ENCODE peak calls at places on chromosomes 2 and 18, in seven cellular contexts. One of them, this sample, is unnamed.

GRCh38 chr2:78768016-78768415 is 257.5 kb upstream of the REG3G start:
- DNase-seq in B cell: no peak
- DNase-seq in uterus: no peak
- DNase-seq in SHP77: no peak
- DNase-seq in activated naive CD4-positive, alpha-beta T cell treated with anti-CD3 and anti-CD28 coated beads for 36 hours: no peak
- DNase-seq in T-helper 1 cell: no peak
- DNase-seq in tibial artery: no peak
- DNase-seq in this sample: no peak

GRCh38 chr2:226623587-226624368 is 175.8 kb downstream of the IRS1 start:
- DNase-seq in B cell: no peak
- DNase-seq in uterus: no peak
- DNase-seq in SHP77: no peak
- DNase-seq in activated naive CD4-positive, alpha-beta T cell treated with anti-CD3 and anti-CD28 coated beads for 36 hours: no peak
- DNase-seq in T-helper 1 cell: no peak
- DNase-seq in tibial artery: no peak
- DNase-seq in this sample: no peak

GRCh38 chr2:129058981-129059380 is 740.3 kb upstream of the HS6ST1 start:
- DNase-seq in B cell: no peak
- DNase-seq in uterus: no peak
- DNase-seq in SHP77: no peak
- DNase-seq in activated naive CD4-positive, alpha-beta T cell treated with anti-CD3 and anti-CD28 coated beads for 36 hours: no peak
- DNase-seq in T-helper 1 cell: no peak
- DNase-seq in tibial artery: no peak
- DNase-seq in this sample: no peak

GRCh38 chr2:43065036-43065435 is 161.4 kb downstream of the ZFP36L2 start:
- DNase-seq in B cell: no peak
- DNase-seq in uterus: peak; percentile 7
- DNase-seq in SHP77: no peak
- DNase-seq in activated naive CD4-positive, alpha-beta T cell treated with anti-CD3 and anti-CD28 coated beads for 36 hours: no peak
- DNase-seq in T-helper 1 cell: no peak
- DNase-seq in tibial artery: no peak
- DNase-seq in this sample: no peak

GRCh38 chr2:107588960-107589542 is 237.6 kb upstream of the RGPD4 start:
- DNase-seq in B cell: no peak
- DNase-seq in uterus: no peak
- DNase-seq in SHP77: peak; percentile 18
- DNase-seq in activated naive CD4-positive, alpha-beta T cell treated with anti-CD3 and anti-CD28 coated beads for 36 hours: no peak
- DNase-seq in T-helper 1 cell: no peak
- DNase-seq in tibial artery: no peak
- DNase-seq in this sample: no peak

GRCh38 chr2:58030789-58031188 is 15.8 kb upstream of the VRK2 start:
- DNase-seq in B cell: no peak
- DNase-seq in uterus: no peak
- DNase-seq in SHP77: no peak
- DNase-seq in activated naive CD4-positive, alpha-beta T cell treated with anti-CD3 and anti-CD28 coated beads for 36 hours: no peak
- DNase-seq in T-helper 1 cell: no peak
- DNase-seq in tibial artery: no peak
- DNase-seq in this sample: no peak

GRCh38 chr2:176188969-176189665 is 649 bp downstream of the HOXD1 start:
- DNase-seq in B cell: peak; percentile 14
- DNase-seq in uterus: no peak
- DNase-seq in SHP77: no peak
- DNase-seq in activated naive CD4-positive, alpha-beta T cell treated with anti-CD3 and anti-CD28 coated beads for 36 hours: no peak
- DNase-seq in T-helper 1 cell: no peak
- DNase-seq in tibial artery: no peak
- DNase-seq in this sample: no peak

GRCh38 chr2:236969767-236970655 is 115.7 kb upstream of the COPS8 start:
- DNase-seq in B cell: no peak
- DNase-seq in uterus: no peak
- DNase-seq in SHP77: no peak
- DNase-seq in activated naive CD4-positive, alpha-beta T cell treated with anti-CD3 and anti-CD28 coated beads for 36 hours: peak; percentile 25
- DNase-seq in T-helper 1 cell: peak; percentile 8
- DNase-seq in tibial artery: no peak
- DNase-seq in this sample: no peak

GRCh38 chr2:65045651-65046050 is 10.6 kb upstream of the CEP68 start:
- DNase-seq in B cell: no peak
- DNase-seq in uterus: no peak
- DNase-seq in SHP77: no peak
- DNase-seq in activated naive CD4-positive, alpha-beta T cell treated with anti-CD3 and anti-CD28 coated beads for 36 hours: no peak
- DNase-seq in T-helper 1 cell: no peak
- DNase-seq in tibial artery: no peak
- DNase-seq in this sample: no peak

GRCh38 chr18:33440384-33441043 is at the start of gene CCDC178:
- DNase-seq in B cell: no peak
- DNase-seq in uterus: peak; percentile 20
- DNase-seq in SHP77: peak; percentile 71
- DNase-seq in activated naive CD4-positive, alpha-beta T cell treated with anti-CD3 and anti-CD28 coated beads for 36 hours: no peak
- DNase-seq in T-helper 1 cell: no peak
- DNase-seq in tibial artery: peak; percentile 22
- DNase-seq in this sample: no peak

GRCh38 chr2:158953454-158953853 is 15.0 kb upstream of the TANC1 start:
- DNase-seq in B cell: no peak
- DNase-seq in uterus: peak; percentile 34
- DNase-seq in SHP77: no peak
- DNase-seq in activated naive CD4-positive, alpha-beta T cell treated with anti-CD3 and anti-CD28 coated beads for 36 hours: no peak
- DNase-seq in T-helper 1 cell: no peak
- DNase-seq in tibial artery: no peak
- DNase-seq in this sample: no peak

GRCh38 chr2:17233157-17233556 is 285.1 kb downstream of the RAD51AP2 start:
- DNase-seq in B cell: no peak
- DNase-seq in uterus: no peak
- DNase-seq in SHP77: no peak
- DNase-seq in activated naive CD4-positive, alpha-beta T cell treated with anti-CD3 and anti-CD28 coated beads for 36 hours: no peak
- DNase-seq in T-helper 1 cell: no peak
- DNase-seq in tibial artery: no peak
- DNase-seq in this sample: no peak

GRCh38 chr2:173126819-173127218 is 51.2 kb downstream of the MAP3K20 start:
- DNase-seq in B cell: no peak
- DNase-seq in uterus: no peak
- DNase-seq in SHP77: no peak
- DNase-seq in activated naive CD4-positive, alpha-beta T cell treated with anti-CD3 and anti-CD28 coated beads for 36 hours: no peak
- DNase-seq in T-helper 1 cell: no peak
- DNase-seq in tibial artery: no peak
- DNase-seq in this sample: no peak

This sample was measured in NAMALWA.